ENCODE peak calls at places on chromosomes 13 and 19, in six cellular contexts. R is uterus, U is lower leg skin, N is heart left ventricle, W is body of pancreas, E is A549. H is an unnamed sample.

GRCh38 chr13:29513981-29514719 is 81.3 kb downstream of the SLC7A1 start:
- DNase-seq in E (no peak), W (no peak), R (no peak), U (no peak), N (no peak), H (no peak)

GRCh38 chr13:88802886-88803285 is 1131.7 kb downstream of the SLITRK5 start:
- DNase-seq in W (no peak), R (no peak), U (no peak), N (no peak), E (no peak), H (no peak)

GRCh38 chr13:44622259-44622658 is 46.1 kb upstream of the TSC22D1 start:
- DNase-seq in N (no peak), E (peak), R (no peak), W (no peak), U (no peak), H (no peak)

GRCh38 chr19:41510484-41510883 is 65.5 kb upstream of the CEACAM21 start:
- DNase-seq in E (no peak), W (no peak), N (no peak), U (no peak), R (no peak), H (no peak)

GRCh38 chr13:45292176-45292575 is 48.8 kb downstream of the TPT1 start:
- DNase-seq in U (peak), W (no peak), N (no peak), R (no peak), E (no peak), H (no peak)

GRCh38 chr13:27182844-27183497 is 11.4 kb upstream of the USP12 start:
- DNase-seq in E (peak), W (peak), R (peak), N (peak), U (no peak), H (peak)

GRCh38 chr19:3207466-3208242 is 16.8 kb upstream of the CELF5 start:
- DNase-seq in E (no peak), N (no peak), R (no peak), U (no peak), W (no peak), H (no peak)

GRCh38 chr13:75173457-75174356 is 308.3 kb downstream of the TBC1D4 start:
- DNase-seq in W (no peak), E (peak), R (no peak), U (no peak), N (no peak), H (no peak)

GRCh38 chr19:8399681-8400188 is 9.6 kb downstream of the RAB11B start:
- DNase-seq in R (no peak), N (no peak), W (no peak), E (no peak), U (no peak), H (no peak)

GRCh38 chr19:13010038-13010991 is 15.0 kb downstream of the NFIX start:
- DNase-seq in W (no peak), R (peak), U (no peak), E (no peak), N (peak), H (no peak)

GRCh38 chr19:7602935-7603497 is 7.4 kb downstream of the CAMSAP3 start:
- DNase-seq in N (no peak), R (no peak), W (no peak), U (no peak), E (no peak), H (no peak)

GRCh38 chr19:46731007-46731501 is 14.1 kb upstream of the PRKD2 start:
- DNase-seq in R (no peak), N (no peak), W (no peak), U (no peak), E (peak), H (no peak)

GRCh38 chr19:51687791-51688664 is 5.1 kb upstream of the SPACA6 start:
- DNase-seq in N (peak), W (no peak), R (peak), U (peak), E (peak), H (no peak)

GRCh38 chr19:8250596-8250995 is 41.4 kb downstream of the CERS4 start:
- DNase-seq in N (no peak), W (no peak), U (no peak), E (no peak), R (no peak), H (no peak)

GRCh38 chr19:29836409-29836825 is 24.6 kb downstream of the CCNE1 start:
- DNase-seq in R (no peak), N (no peak), W (no peak), U (no peak), E (no peak), H (no peak)

GRCh38 chr19:12126707-12127106 is 13.4 kb downstream of the ZNF20 start:
- DNase-seq in N (no peak), R (no peak), E (no peak), U (no peak), W (peak), H (no peak)

GRCh38 chr19:14432817-14433453 is at the start of gene PKN1:
- DNase-seq in E (peak), U (no peak), W (peak), R (peak), N (peak), H (peak)

GRCh38 chr19:4369888-4370260 is 26.5 kb downstream of the MPND start:
- DNase-seq in E (no peak), N (no peak), U (peak), W (peak), R (no peak), H (no peak)

GRCh38 chr19:14383898-14384669 is 2.8 kb downstream of the ADGRE5 start:
- DNase-seq in R (peak), E (no peak), U (no peak), W (no peak), N (peak), H (no peak)

GRCh38 chr19:54436031-54436523 is 12.9 kb upstream of the LENG8 start:
- DNase-seq in E (no peak), W (no peak), N (no peak), U (peak), R (no peak), H (no peak)

GRCh38 chr13:27806744-27807387 is 14.6 kb downstream of the GSX1 start:
- DNase-seq in R (no peak), N (no peak), U (no peak), W (no peak), E (no peak), H (no peak)

GRCh38 chr13:74148437-74148836 is 14.2 kb upstream of the KLF12 start:
- DNase-seq in E (no peak), R (no peak), N (no peak), U (no peak), W (no peak), H (no peak)

GRCh38 chr19:18698321-18699167 is 15.1 kb downstream of the CRTC1 start:
- DNase-seq in W (no peak), N (no peak), E (no peak), U (no peak), R (no peak), H (no peak)

GRCh38 chr19:18421371-18421959 is 2.3 kb downstream of the SSBP4 start:
- DNase-seq in U (no peak), W (no peak), E (no peak), R (peak), N (no peak), H (no peak)

GRCh38 chr19:35693835-35694599 is 10.3 kb upstream of the ZBTB32 start:
- DNase-seq in U (peak), N (peak), E (peak), W (peak), R (peak), H (peak)

GRCh38 chr19:18098891-18099622 is 1.5 kb downstream of the MAST3 start:
- DNase-seq in U (no peak), W (no peak), N (no peak), E (no peak), R (no peak), H (no peak)

GRCh38 chr19:53328967-53329366 is 4.6 kb upstream of the ZNF845 start:
- DNase-seq in N (peak), U (peak), E (no peak), W (peak), R (peak), H (no peak)

GRCh38 chr19:10678813-10679212 is 22.4 kb upstream of the QTRT1 start:
- DNase-seq in U (no peak), N (no peak), E (no peak), R (no peak), W (no peak), H (no peak)
- TF ChIP-seq POLR2A in U (no peak), N (no peak), E (no peak), R (no peak), W (no peak), H (no peak)

GRCh38 chr19:43956827-43957226 is 5.8 kb downstream of the ZNF221 start:
- DNase-seq in N (no peak), W (no peak), U (no peak), E (no peak), R (no peak), H (no peak)

GRCh38 chr19:43950834-43951626 is at the start of gene ZNF221:
- DNase-seq in E (peak), R (peak), U (peak), N (peak), W (peak), H (peak)
- TF ChIP-seq POLR2A in E (no peak), R (no peak), U (no peak), N (no peak), W (peak), H (no peak)

GRCh38 chr19:23772668-23773063 is 14.0 kb upstream of the ZNF681 start:
- DNase-seq in E (no peak), N (no peak), U (no peak), W (no peak), R (no peak), H (no peak)
- TF ChIP-seq POLR2A in E (no peak), N (no peak), U (no peak), W (no peak), R (no peak), H (no peak)

GRCh38 chr19:17063412-17063811 is 11.8 kb downstream of the HAUS8 start:
- DNase-seq in U (no peak), R (no peak), E (no peak), W (no peak), N (no peak), H (no peak)
- TF ChIP-seq POLR2A in U (no peak), R (no peak), E (no peak), W (no peak), N (no peak), H (no peak)

GRCh38 chr13:49530452-49530851 is 34.7 kb downstream of the PHF11 start:
- DNase-seq in R (no peak), N (no peak), U (no peak), W (no peak), E (no peak), H (no peak)
- TF ChIP-seq POLR2A in R (no peak), N (no peak), U (no peak), W (no peak), E (no peak), H (no peak)